ENCODE peak calls at places on chromosomes 7 and 10, in six cellular contexts. Y is RWPE2; W is CD8-positive, alpha-beta T cell; O is psoas muscle; Q is GM23338; J is A549. Z is an unnamed sample. For H3K4me1, the result is how much of the 10 kb centered on the place peaks cover.

GRCh38 chr7:77402818-77403217 is 13.3 kb downstream of the GSAP start:
- DNase-seq in Q (no peak), J (no peak), O (no peak), Y (no peak), W (no peak), Z (no peak)

GRCh38 chr7:156456032-156456431 is 184.5 kb upstream of the RNF32 start:
- DNase-seq in Q (no peak), O (no peak), Y (no peak), J (no peak), W (no peak), Z (no peak)

GRCh38 chr10:50469288-50469687 is 154.5 kb downstream of the SGMS1 start:
- DNase-seq in Y (no peak), Q (no peak), O (no peak), J (no peak), W (no peak), Z (no peak)

GRCh38 chr7:73823873-73824597 is 6.8 kb upstream of the CLDN4 start:
- DNase-seq in J (no peak), O (no peak), W (no peak), Y (no peak), Q (no peak), Z (no peak)

GRCh38 chr7:128005117-128005516 is 26.1 kb downstream of the LRRC4 start:
- DNase-seq in Q (no peak), J (no peak), O (no peak), W (no peak), Y (no peak), Z (no peak)

GRCh38 chr7:129213828-129214227 is 11.0 kb upstream of the AHCYL2 start:
- DNase-seq in Q (peak), J (peak), Y (no peak), W (no peak), O (no peak), Z (no peak)

GRCh38 chr10:29146311-29146710 is 142.6 kb upstream of the LYZL1 start:
- DNase-seq in Y (no peak), O (no peak), Q (no peak), J (no peak), W (no peak), Z (no peak)

GRCh38 chr10:75593690-75594556 is 162.5 kb downstream of the LRMDA start:
- DNase-seq in Q (peak), O (no peak), Y (no peak), W (no peak), J (no peak), Z (no peak)

GRCh38 chr7:43537765-43538403 is 45.0 kb upstream of the STK17A start:
- DNase-seq in J (no peak), O (no peak), Y (no peak), W (no peak), Q (no peak), Z (no peak)

GRCh38 chr7:135281363-135281949 is 47.8 kb downstream of the STRA8 start:
- DNase-seq in Y (no peak), O (peak), W (peak), J (peak), Q (peak), Z (peak)

GRCh38 chr7:115070311-115070710 is 148.4 kb downstream of the MDFIC start:
- DNase-seq in O (no peak), Q (no peak), Y (no peak), W (no peak), J (no peak), Z (no peak)

GRCh38 chr7:78134256-78134655 is 335.7 kb downstream of the PHTF2 start:
- DNase-seq in Y (no peak), Q (peak), W (no peak), J (peak), O (no peak), Z (no peak)

GRCh38 chr7:42914009-42914725 is 2.3 kb upstream of the C7orf25 start:
- DNase-seq in O (no peak), Q (no peak), Y (no peak), W (no peak), J (no peak), Z (no peak)

GRCh38 chr7:111846900-111847299 is 284.6 kb upstream of the IMMP2L start:
- DNase-seq in W (no peak), Q (no peak), O (no peak), Y (no peak), J (no peak), Z (no peak)

GRCh38 chr7:155818154-155818819 is 6.0 kb upstream of the SHH start:
- DNase-seq in Y (peak), W (no peak), Q (no peak), J (no peak), O (no peak), Z (no peak)

GRCh38 chr7:114759347-114760062 is 162.4 kb upstream of the MDFIC start:
- DNase-seq in Y (no peak), Q (no peak), O (no peak), J (peak), W (no peak), Z (no peak)

GRCh38 chr7:1856161-1856965 is 186.3 kb downstream of the ELFN1 start:
- DNase-seq in O (peak), Y (peak), Q (no peak), J (no peak), W (no peak), Z (peak)

GRCh38 chr7:78326870-78327269 is 528.3 kb downstream of the PHTF2 start:
- DNase-seq in W (no peak), J (no peak), Y (no peak), O (no peak), Q (no peak), Z (no peak)

GRCh38 chr7:100693312-100694195 is 496 bp downstream of the GIGYF1 start:
- DNase-seq in W (no peak), J (no peak), O (peak), Q (peak), Y (no peak), Z (no peak)

GRCh38 chr7:99955247-99955646 is 20.6 kb downstream of the AZGP1 start:
- DNase-seq in W (no peak), J (no peak), Y (no peak), Q (no peak), O (no peak), Z (no peak)

GRCh38 chr10:126749030-126749655 is 78.7 kb upstream of the C10orf90 start:
- DNase-seq in Y (no peak), O (peak), J (peak), W (peak), Q (peak), Z (peak)

GRCh38 chr10:131142446-131143380 is 168.8 kb downstream of the TCERG1L start:
- DNase-seq in J (no peak), W (no peak), Y (peak), Q (no peak), O (no peak), Z (no peak)

GRCh38 chr7:26588511-26588910 is 275.9 kb downstream of the SKAP2 start:
- DNase-seq in Q (peak), J (no peak), W (no peak), Y (no peak), O (no peak), Z (no peak)

GRCh38 chr7:98467570-98468312 is 66.9 kb upstream of the BAIAP2L1 start:
- DNase-seq in J (peak), Q (no peak), O (no peak), Y (no peak), W (no peak), Z (no peak)

GRCh38 chr10:10794776-10795175 is 222.9 kb upstream of the CELF2 start:
- DNase-seq in W (no peak), Q (no peak), J (no peak), Y (peak), O (no peak), Z (no peak)

GRCh38 chr7:70349819-70350218 is 751.5 kb downstream of the AUTS2 start:
- DNase-seq in J (no peak), Y (no peak), O (no peak), W (no peak), Q (no peak), Z (no peak)

GRCh38 chr7:98348726-98349474 is 52.0 kb downstream of the BAIAP2L1 start:
- DNase-seq in O (no peak), W (no peak), Y (no peak), Q (peak), J (peak), Z (no peak)

GRCh38 chr7:51000956-51001355 is 218.3 kb upstream of the GRB10 start:
- DNase-seq in Y (no peak), W (no peak), J (peak), Q (peak), O (no peak), Z (no peak)

GRCh38 chr10:132540456-132540855 is 2.9 kb downstream of the INPP5A start:
- DNase-seq in Q (peak), O (peak), W (no peak), J (no peak), Y (peak), Z (peak)

GRCh38 chr7:137635874-137636273 is 210.9 kb downstream of the DGKI start:
- DNase-seq in W (no peak), Y (no peak), O (no peak), J (no peak), Q (no peak), Z (no peak)

GRCh38 chr7:130884437-130885417 is 150.7 kb upstream of the KLF14 start:
- DNase-seq in Q (no peak), J (peak), O (no peak), W (no peak), Y (no peak), Z (no peak)

GRCh38 chr7:96670338-96671289 is 39.0 kb downstream of the SEM1 start:
- DNase-seq in J (no peak), Y (no peak), Q (no peak), O (no peak), W (no peak), Z (no peak)

GRCh38 chr7:41114691-41115090 is 588.2 kb downstream of the INHBA start:
- DNase-seq in J (no peak), W (no peak), O (no peak), Q (no peak), Y (no peak), Z (no peak)
- H3K4me3 ChIP-seq in J (no peak), W (no peak), O (no peak), Q (no peak), Y (no peak), Z (no peak)

GRCh38 chr10:31656820-31657470 is 271.7 kb downstream of the ARHGAP12 start:
- DNase-seq in J (no peak), W (no peak), Q (no peak), O (no peak), Y (no peak), Z (no peak)

GRCh38 chr10:31660301-31660700 is 268.3 kb downstream of the ARHGAP12 start:
- DNase-seq in Q (no peak), W (no peak), O (no peak), Y (no peak), J (no peak), Z (no peak)

GRCh38 chr10:31657471-31657844 is 271.2 kb downstream of the ARHGAP12 start:
- DNase-seq in Y (no peak), W (no peak), Q (no peak), O (no peak), J (no peak), Z (no peak)

GRCh38 chr10:31664803-31665202 is 263.8 kb downstream of the ARHGAP12 start:
- DNase-seq in W (no peak), J (no peak), Q (no peak), Y (no peak), O (no peak), Z (no peak)

DNA sequence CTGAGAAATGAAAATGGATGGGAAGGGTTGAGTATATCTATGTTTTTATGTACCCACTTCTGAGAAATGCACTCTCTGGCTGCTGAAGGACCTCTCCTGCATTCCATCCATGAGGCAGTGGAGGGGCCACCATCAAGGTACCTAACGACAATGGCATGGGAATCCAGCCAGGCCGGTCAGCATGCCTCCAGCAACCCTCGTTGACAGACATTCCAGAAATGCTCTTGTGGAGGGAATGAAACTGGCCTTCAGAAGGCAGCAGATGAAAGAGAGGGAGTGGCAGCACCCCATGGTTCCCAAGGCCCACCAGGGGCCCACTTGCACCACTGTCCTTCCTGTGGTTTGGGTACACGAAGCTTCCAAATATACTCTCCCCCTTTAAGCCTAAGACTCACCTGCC is 269.0 kb downstream of the ARHGAP12 start:
- DNase-seq in Q (no peak), J (no peak), O (no peak), Y (no peak), W (no peak), Z (no peak)
- H3K4me1 ChIP-seq in Q (under half), J (under half), O (under half), Y (under half), W (under half), Z (under half)

DNA sequence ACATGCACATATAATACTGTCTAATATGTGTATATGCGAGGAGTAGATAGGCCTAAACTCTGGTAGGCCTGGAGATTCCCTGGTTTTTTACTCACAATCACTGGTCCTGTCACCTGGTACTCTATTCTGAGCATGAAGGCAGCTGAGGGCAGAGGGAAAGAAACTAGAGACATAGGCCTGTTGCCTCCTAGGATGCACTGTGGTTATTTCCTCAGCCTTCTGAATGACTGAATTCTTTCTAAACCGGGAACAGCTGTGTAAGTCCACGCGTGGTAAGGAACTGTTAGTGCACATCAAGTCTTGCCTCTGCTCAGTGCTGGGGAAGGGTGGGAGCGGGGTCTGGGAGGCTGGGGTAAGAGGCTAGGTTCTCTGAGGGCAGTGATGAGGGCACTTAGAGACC is 7.7 kb downstream of the KAZALD1 start:
- DNase-seq in J (no peak), Y (no peak), W (no peak), O (no peak), Q (no peak), Z (no peak)
- H3K4me3 ChIP-seq in J (no peak), Y (no peak), W (no peak), O (no peak), Q (no peak), Z (no peak)

GRCh38 chr10:129844191-129844590 is 119.9 kb downstream of the EBF3 start:
- DNase-seq in W (no peak), O (no peak), J (no peak), Y (no peak), Q (no peak), Z (no peak)
- H3K4me1 ChIP-seq in W (under half), O (under half), J (under half), Y (under half), Q (under half), Z (under half)

DNA sequence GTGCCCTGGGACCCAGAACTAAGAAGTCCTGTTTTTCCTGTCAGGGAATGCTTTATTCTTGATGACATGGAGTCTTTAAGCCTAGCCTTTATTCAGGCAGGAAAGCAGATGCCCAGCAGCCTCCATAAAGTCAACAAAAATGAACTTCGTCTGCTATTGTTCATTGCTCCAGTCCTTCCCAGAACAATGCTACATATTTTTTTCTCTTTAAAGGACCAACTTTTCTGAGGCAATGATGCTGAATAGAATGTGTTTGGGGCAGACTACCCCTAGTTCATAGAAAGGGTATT is 47.6 kb upstream of the PDCD4 start:
- DNase-seq in Q (no peak), Y (no peak), O (no peak), W (no peak), J (no peak), Z (no peak)
- H3K4me3 ChIP-seq in Q (no peak), Y (no peak), O (no peak), W (no peak), J (no peak), Z (no peak)

Z was measured in CD8-positive, alpha-beta memory T cell.